ENCODE peak calls at places on chromosome 21, in four cellular contexts. T, N, X and I are unnamed samples.

GRCh38 chr21:29473808-29474207 is 175.1 kb downstream of the BACH1 start:
- DNase-seq in T (no peak), N (no peak), X (no peak), I (no peak)

GRCh38 chr21:42286416-42286815 is 28.8 kb downstream of the TFF3 start:
- DNase-seq in T (no peak), N (no peak), X (no peak), I (no peak)

GRCh38 chr21:42466700-42467612 is 29.1 kb downstream of the RSPH1 start:
- DNase-seq in T (peak; percentile 23), N (peak; percentile 60), X (no peak), I (no peak)

GRCh38 chr21:33949516-33950424 is 34.2 kb upstream of the ATP5PO start:
- DNase-seq in T (no peak), N (no peak), X (no peak), I (no peak)

GRCh38 chr21:20010691-20011200 is 987.5 kb upstream of the NCAM2 start:
- DNase-seq in T (no peak), N (no peak), X (no peak), I (no peak)

GRCh38 chr21:35593000-35593502 is 467.3 kb downstream of the SETD4 start:
- DNase-seq in T (no peak), N (peak; percentile 55), X (no peak), I (no peak)

GRCh38 chr21:43726686-43727570 is 8.0 kb downstream of the PDXK start:
- DNase-seq in T (no peak), N (no peak), X (no peak), I (peak; percentile 86)

GRCh38 chr21:17765207-17765606 is 53.9 kb downstream of the C21orf91 start:
- DNase-seq in T (no peak), N (no peak), X (no peak), I (no peak)

GRCh38 chr21:34202553-34203332 is 129.4 kb downstream of the MRPS6 start:
- DNase-seq in T (peak; percentile 3), N (peak; percentile 75), X (peak; percentile 84), I (peak; percentile 84)

GRCh38 chr21:18468775-18469174 is 65.2 kb upstream of the TMPRSS15 start:
- DNase-seq in T (no peak), N (no peak), X (no peak), I (no peak)

GRCh38 chr21:34936874-34937563 is 112.1 kb downstream of the RUNX1 start:
- DNase-seq in T (no peak), N (no peak), X (no peak), I (no peak)

GRCh38 chr21:23162213-23162946 is 2164.2 kb downstream of the NCAM2 start:
- DNase-seq in T (no peak), N (no peak), X (no peak), I (no peak)

GRCh38 chr21:35005825-35006224 is 43.3 kb downstream of the RUNX1 start:
- DNase-seq in T (no peak), N (no peak), X (no peak), I (no peak)

GRCh38 chr21:43740497-43741156 is 21.7 kb downstream of the PDXK start:
- DNase-seq in T (no peak), N (peak; percentile 81), X (peak; percentile 79), I (no peak)

GRCh38 chr21:43827015-43827611 is 37.7 kb downstream of the RRP1 start:
- DNase-seq in T (peak; percentile 27), N (no peak), X (peak; percentile 60), I (peak; percentile 67)

DNA sequence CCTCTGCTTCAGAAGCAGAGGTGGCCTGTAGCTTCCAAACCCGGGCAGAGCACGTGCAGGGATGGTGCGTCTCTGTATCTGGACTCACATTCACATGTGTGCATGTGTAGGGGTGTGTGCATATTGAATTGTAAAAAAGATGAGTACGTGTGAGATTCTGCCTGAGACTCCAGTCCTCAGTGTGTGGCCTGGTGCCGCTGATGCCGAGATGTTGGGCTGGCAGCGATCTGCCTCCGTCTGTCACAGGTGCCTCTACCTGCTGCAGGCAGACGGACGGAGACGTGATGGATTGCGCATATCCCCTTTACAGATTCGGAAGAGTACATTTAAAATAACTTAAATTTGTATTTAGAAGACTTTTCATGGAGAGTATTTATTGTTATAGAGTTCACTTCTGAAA is 53.6 kb downstream of the ADARB1 start:
- DNase-seq in T (no peak), N (no peak), X (no peak), I (no peak)
- TF ChIP-seq POLR2AphosphoS5 in T (no peak), N (no peak), X (no peak), I (no peak)

DNA sequence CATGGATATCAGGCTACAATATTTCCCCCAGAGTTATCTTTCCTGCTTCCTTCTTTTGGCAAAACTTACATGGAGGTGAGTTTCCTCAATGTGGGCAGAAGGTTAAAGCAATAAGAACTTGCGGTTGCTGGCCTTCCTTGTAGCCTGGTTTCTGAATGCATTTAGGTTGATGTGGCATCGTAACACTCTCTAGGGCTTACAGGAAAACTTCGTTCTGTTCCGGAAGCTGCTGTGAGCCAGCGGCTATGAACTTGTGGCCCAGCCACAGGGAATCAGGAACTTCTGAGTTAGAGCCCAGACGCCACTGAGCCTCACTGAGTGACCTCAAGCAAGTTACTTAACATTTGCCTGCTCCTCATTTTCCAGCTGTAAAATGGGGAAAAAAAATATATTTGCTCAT is 623.4 kb upstream of the ADAMTS5 start:
- DNase-seq in T (no peak), N (peak; percentile 21), X (no peak), I (no peak)
- TF ChIP-seq POLR2AphosphoS5 in T (no peak), N (no peak), X (no peak), I (no peak)

GRCh38 chr21:26801524-26801923 is 43.7 kb downstream of the ADAMTS1 start:
- DNase-seq in T (no peak), N (no peak), X (no peak), I (no peak)
- TF ChIP-seq POLR2AphosphoS5 in T (no peak), N (no peak), X (peak; percentile 75), I (no peak)

GRCh38 chr21:37366488-37367300 is at the start of gene DYRK1A:
- DNase-seq in T (peak; percentile 97), N (peak; percentile 99), X (peak; percentile 100), I (peak; percentile 99)
- TF ChIP-seq POLR2AphosphoS5 in T (no peak), N (peak; percentile 47), X (peak; percentile 85), I (peak; percentile 81)